ENCODE peak calls at places on chromosomes 5 and 9, in seven cellular contexts. P, J, H, U, K, W and B are unnamed samples.

GRCh38 chr5:58466939-58467338 is 7.1 kb upstream of the PLK2 start:
- DNase-seq in U (peak), K (no peak), J (no peak), W (no peak), H (no peak), P (peak), B (no peak)

GRCh38 chr9:123011878-123012528 is 21.5 kb upstream of the GPR21 start:
- DNase-seq in U (no peak), P (no peak), H (no peak), J (no peak), W (no peak), K (peak), B (no peak)

GRCh38 chr9:97321251-97321650 is 13.8 kb downstream of the CCDC180 start:
- DNase-seq in P (no peak), W (no peak), U (no peak), H (no peak), K (no peak), J (no peak), B (no peak)

GRCh38 chr9:125343518-125344284 is 82.1 kb downstream of the GAPVD1 start:
- DNase-seq in W (no peak), H (no peak), J (no peak), K (peak), P (peak), U (peak), B (no peak)

GRCh38 chr5:11903614-11904269 is 504 bp downstream of the CTNND2 start:
- DNase-seq in K (no peak), W (peak), J (peak), H (peak), P (peak), U (peak), B (peak)

GRCh38 chr5:137415231-137415681 is 83.9 kb downstream of the SPOCK1 start:
- DNase-seq in H (no peak), W (no peak), K (peak), J (no peak), U (no peak), P (no peak), B (no peak)

GRCh38 chr5:107067391-107067790 is 603.3 kb downstream of the EFNA5 start:
- DNase-seq in W (no peak), K (no peak), H (no peak), P (no peak), J (no peak), U (peak), B (peak)

GRCh38 chr9:108761530-108762347 is 94.0 kb downstream of the ACTL7B start:
- DNase-seq in J (peak), U (peak), W (peak), H (no peak), P (peak), K (no peak), B (peak)

GRCh38 chr5:157215143-157215825 is 34.6 kb downstream of the ITK start:
- DNase-seq in P (no peak), U (no peak), K (no peak), H (no peak), W (no peak), J (no peak), B (no peak)

GRCh38 chr9:134678671-134679443 is 37.3 kb downstream of the COL5A1 start:
- DNase-seq in W (peak), K (no peak), P (no peak), U (peak), J (no peak), H (no peak), B (no peak)

GRCh38 chr5:81208904-81209303 is 24.2 kb upstream of the CKMT2 start:
- DNase-seq in P (no peak), H (no peak), W (no peak), J (no peak), U (no peak), K (no peak), B (no peak)

GRCh38 chr5:53323511-53323910 is 156.9 kb upstream of the FST start:
- DNase-seq in W (no peak), P (no peak), K (no peak), J (no peak), H (no peak), U (no peak), B (no peak)

GRCh38 chr5:147756566-147756965 is 26.0 kb downstream of the JAKMIP2 start:
- DNase-seq in P (no peak), K (no peak), H (no peak), W (no peak), J (no peak), U (no peak), B (no peak)

GRCh38 chr5:147754372-147755122 is 28.0 kb downstream of the JAKMIP2 start:
- DNase-seq in U (no peak), P (no peak), W (no peak), K (no peak), H (no peak), J (no peak), B (no peak)

GRCh38 chr5:147763791-147764525 is 18.6 kb downstream of the JAKMIP2 start:
- DNase-seq in H (no peak), U (no peak), J (no peak), K (peak), P (no peak), W (no peak), B (no peak)

GRCh38 chr5:147760086-147760485 is 22.4 kb downstream of the JAKMIP2 start:
- DNase-seq in U (no peak), W (no peak), K (no peak), J (no peak), P (no peak), H (no peak), B (no peak)

GRCh38 chr5:147759441-147759840 is 23.1 kb downstream of the JAKMIP2 start:
- DNase-seq in P (no peak), J (no peak), U (no peak), K (no peak), W (no peak), H (no peak), B (no peak)
- H3K4me3 ChIP-seq in P (no peak), J (no peak), U (no peak), K (no peak), W (no peak), H (no peak), B (no peak)

GRCh38 chr5:147784596-147784995 is 2.1 kb upstream of the JAKMIP2 start:
- DNase-seq in U (no peak), K (no peak), W (no peak), J (no peak), H (no peak), P (no peak), B (no peak)

GRCh38 chr5:147786115-147786514 is 3.6 kb upstream of the JAKMIP2 start:
- DNase-seq in P (no peak), W (no peak), J (no peak), H (no peak), K (no peak), U (no peak), B (no peak)

GRCh38 chr5:147789820-147790219 is 7.3 kb upstream of the JAKMIP2 start:
- DNase-seq in H (no peak), U (no peak), P (no peak), W (no peak), K (no peak), J (no peak), B (no peak)

GRCh38 chr5:147791181-147791580 is 8.7 kb upstream of the JAKMIP2 start:
- DNase-seq in H (no peak), W (no peak), P (no peak), K (no peak), J (no peak), U (no peak), B (no peak)

GRCh38 chr5:147788023-147788422 is 5.5 kb upstream of the JAKMIP2 start:
- DNase-seq in U (no peak), P (no peak), H (no peak), W (no peak), K (no peak), J (no peak), B (no peak)
- H3K4me3 ChIP-seq in U (no peak), P (no peak), H (no peak), W (no peak), K (no peak), J (no peak), B (no peak)

DNA sequence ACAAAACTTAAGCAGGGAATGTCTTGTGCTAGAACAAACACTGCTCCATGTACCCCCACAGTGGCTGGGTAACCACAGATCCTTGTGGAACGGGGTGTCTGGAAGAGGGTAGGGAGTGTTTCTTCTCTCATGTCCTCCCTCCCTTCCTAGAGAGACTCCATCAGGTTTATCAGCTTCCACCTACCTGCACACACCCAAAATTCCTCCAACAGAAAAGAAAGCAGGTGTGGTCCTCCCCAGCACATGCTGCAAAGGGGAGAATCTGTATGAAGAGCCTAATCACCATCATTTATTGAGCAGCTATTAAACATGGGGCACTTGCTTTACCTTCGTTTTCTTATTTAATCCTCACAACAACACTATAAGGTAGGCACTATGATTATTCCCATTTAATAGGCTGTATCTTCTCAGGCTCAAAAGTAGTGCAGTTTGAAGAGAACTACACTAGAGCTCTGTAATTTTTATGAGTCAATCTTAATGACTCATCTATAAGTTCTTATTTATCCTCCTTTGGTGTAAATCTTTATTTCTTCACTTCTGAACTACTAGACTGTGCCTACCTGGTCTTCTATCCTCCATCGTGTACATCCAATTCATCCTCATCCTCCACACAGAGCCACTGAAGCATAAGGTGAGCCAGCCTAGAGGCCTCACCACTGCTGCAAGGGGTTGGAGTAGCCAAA is 31.6 kb downstream of the C9orf40 start:
- DNase-seq in K (no peak), P (no peak), U (no peak), W (no peak), J (no peak), H (no peak), B (no peak)
- H3K4me3 ChIP-seq in K (no peak), P (no peak), U (no peak), W (no peak), J (no peak), H (no peak), B (no peak)

GRCh38 chr5:110054240-110054639 is 364.5 kb downstream of the MAN2A1 start:
- DNase-seq in J (peak), H (no peak), U (peak), W (no peak), P (peak), K (peak), B (no peak)

GRCh38 chr5:110055301-110055700 is 365.6 kb downstream of the MAN2A1 start:
- DNase-seq in K (no peak), H (no peak), P (no peak), J (no peak), U (no peak), W (no peak), B (no peak)

GRCh38 chr5:110050640-110051345 is 361.1 kb downstream of the MAN2A1 start:
- DNase-seq in P (no peak), H (no peak), K (no peak), U (no peak), J (no peak), W (no peak), B (no peak)

GRCh38 chr5:110053824-110054223 is 364.1 kb downstream of the MAN2A1 start:
- DNase-seq in J (no peak), H (no peak), U (no peak), P (no peak), K (no peak), W (no peak), B (no peak)

GRCh38 chr5:110053205-110053604 is 363.5 kb downstream of the MAN2A1 start:
- DNase-seq in H (no peak), K (no peak), U (no peak), P (no peak), W (no peak), J (no peak), B (no peak)
- H3K4me3 ChIP-seq in H (no peak), K (no peak), U (no peak), P (no peak), W (no peak), J (no peak), B (no peak)

DNA sequence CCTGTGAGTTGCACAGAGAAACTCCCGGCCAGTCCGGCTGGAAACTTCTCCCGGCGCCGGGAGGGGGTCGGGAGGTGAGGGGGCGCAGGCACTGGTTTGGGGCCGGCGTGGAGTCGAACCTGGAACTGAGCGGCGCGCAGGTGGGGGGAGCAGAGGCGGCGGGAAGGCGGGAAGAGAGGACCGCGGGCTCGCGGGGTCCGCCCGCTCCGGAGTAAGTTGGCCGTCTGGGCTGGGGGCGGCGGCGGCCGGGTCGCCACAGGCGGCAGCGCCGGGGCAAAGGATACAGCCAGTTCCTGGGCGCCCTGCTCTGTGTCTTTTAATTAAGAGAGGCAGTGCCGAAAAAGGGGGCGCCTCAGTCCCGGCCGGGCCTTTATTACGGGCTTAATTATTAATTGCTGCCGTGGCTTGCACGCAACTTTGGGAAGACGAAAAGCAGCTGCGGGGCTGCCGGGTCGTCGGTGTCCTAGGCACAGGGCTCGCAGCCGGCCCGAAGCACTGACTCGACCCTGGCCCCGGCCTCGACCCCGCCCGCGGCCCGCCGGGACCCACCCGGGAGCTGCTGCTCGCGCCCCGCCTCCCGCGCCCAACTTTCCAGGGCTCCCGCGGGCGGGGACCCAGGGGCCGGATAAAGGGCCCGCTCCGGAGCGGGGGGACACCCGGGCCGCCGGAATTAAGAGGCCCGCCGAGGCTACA is 1.1 kb downstream of the NTNG2 start:
- DNase-seq in H (no peak), W (no peak), U (peak), P (no peak), J (no peak), K (no peak), B (no peak)
- H3K4me3 ChIP-seq in H (no peak), W (peak), U (peak), P (peak), J (peak), K (peak), B (peak)

GRCh38 chr5:129904102-129904666 is at the start of gene CHSY3:
- DNase-seq in H (peak), W (peak), U (peak), K (peak), P (peak), J (peak), B (peak)

GRCh38 chr5:129906177-129906887 is 2.1 kb downstream of the CHSY3 start:
- DNase-seq in P (no peak), H (no peak), K (no peak), W (peak), U (peak), J (peak), B (no peak)

GRCh38 chr5:129904667-129905466 is 602 bp downstream of the CHSY3 start:
- DNase-seq in H (no peak), J (peak), P (peak), K (no peak), W (peak), U (peak), B (no peak)

GRCh38 chr5:129903466-129904101 is 681 bp upstream of the CHSY3 start:
- DNase-seq in W (no peak), U (peak), K (no peak), H (no peak), J (peak), P (peak), B (no peak)

DNA sequence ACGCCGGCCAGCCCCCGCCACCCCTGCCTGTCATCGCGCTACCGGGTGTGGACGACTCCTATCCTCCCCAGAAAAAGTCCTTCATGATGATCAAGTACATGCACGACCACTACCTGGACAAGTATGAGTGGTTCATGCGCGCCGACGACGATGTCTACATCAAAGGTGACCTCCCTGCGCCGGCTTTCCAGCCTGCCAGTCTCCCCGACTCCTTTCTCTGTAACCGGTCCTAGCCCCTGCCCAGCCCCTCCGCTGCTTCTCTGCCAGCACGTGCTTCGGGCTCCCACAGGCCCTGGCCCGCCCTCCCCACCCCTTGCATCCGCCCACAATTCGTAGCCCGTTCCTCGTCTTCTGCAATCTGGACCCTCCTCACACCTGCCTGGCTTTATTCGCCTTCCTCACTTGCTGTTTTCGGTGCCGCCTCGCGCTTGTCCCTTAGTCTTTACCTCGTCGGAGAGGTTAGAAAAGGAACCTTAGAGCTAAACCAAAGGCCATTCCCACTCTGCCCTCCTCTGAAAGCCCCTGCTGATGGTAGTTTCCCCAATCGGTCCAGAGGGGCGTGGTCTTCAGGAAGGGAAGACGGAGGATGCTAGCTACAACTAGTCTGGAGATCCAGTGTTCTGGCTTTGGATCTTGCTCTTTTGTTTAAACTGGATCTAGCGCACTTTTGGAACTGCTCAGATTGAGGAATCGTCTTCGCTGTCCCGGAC is 1.4 kb downstream of the CHSY3 start:
- DNase-seq in K (no peak), U (peak), H (peak), J (peak), W (peak), P (no peak), B (no peak)
- H3K4me3 ChIP-seq in K (peak), U (peak), H (no peak), J (peak), W (peak), P (no peak), B (peak)

DNA sequence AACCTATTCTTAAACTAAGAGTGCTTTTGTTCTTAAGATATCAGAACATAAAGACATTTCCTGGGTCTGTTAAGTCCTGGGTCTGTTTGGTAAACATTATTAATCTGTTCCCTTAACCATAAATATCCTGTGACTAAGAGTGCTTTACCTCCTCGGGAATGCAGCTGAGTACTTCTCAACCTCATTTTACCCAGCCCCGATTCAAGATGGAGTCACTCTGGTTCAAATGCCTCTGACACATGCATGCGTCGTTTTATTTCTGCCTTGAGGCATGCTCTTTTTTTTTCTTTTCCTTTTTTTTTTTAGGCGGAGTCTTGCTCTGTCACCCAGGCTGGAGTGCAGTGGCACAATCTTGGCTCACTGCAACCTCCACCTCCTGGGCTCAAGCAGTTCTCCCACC is 39.8 kb upstream of the FBXL17 start:
- DNase-seq in U (no peak), H (no peak), P (no peak), K (no peak), W (no peak), J (no peak), B (no peak)
- H3K4me3 ChIP-seq in U (no peak), H (no peak), P (no peak), K (no peak), W (no peak), J (no peak), B (no peak)

GRCh38 chr9:92534199-92535159 is 1.3 kb downstream of the ECM2 start:
- DNase-seq in U (peak), H (peak), J (no peak), K (no peak), P (no peak), W (no peak), B (no peak)
- H3K4me3 ChIP-seq in U (no peak), H (peak), J (no peak), K (no peak), P (no peak), W (peak), B (peak)

DNA sequence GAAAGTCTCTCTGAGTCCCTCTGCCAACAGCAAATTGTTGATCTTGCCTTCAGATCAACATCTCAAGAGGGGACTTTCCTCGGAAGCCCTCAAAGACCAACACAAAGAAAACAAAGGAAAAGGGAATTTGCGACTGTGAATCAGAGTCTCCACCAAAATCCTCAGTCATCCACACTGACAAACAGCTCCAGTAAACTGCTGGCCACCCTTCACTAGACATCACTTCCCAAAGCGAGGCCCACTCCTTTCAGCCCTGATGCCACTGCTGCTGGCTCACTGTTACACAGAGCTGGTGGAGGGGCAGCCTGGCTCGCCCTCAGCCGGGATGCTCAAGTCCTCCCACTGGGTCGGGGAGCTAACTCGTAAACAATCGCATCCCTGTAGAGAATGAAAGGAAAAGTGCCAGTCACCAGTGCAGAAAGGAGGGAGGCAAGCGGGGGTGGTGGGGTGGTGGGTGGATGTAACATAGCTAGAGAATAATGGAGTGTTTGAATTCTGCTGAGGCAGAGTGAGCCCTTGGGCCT is 1.3 kb downstream of the FGF1 start:
- DNase-seq in H (no peak), W (no peak), U (peak), K (no peak), J (no peak), P (no peak), B (peak)
- H3K4me3 ChIP-seq in H (no peak), W (no peak), U (no peak), K (no peak), J (no peak), P (no peak), B (peak)